ENCODE peak calls at places on chromosome 13, in nine cellular contexts. P, S, W, F, Z, X, I, G and Y are unnamed samples.

GRCh38 chr13:39051157-39051556 is 12.9 kb downstream of the NHLRC3 start:
- DNase-seq in P (no peak), S (no peak), W (no peak), F (no peak), Z (no peak), X (peak), I (no peak), G (peak), Y (no peak)

GRCh38 chr13:37198629-37199028 is 93.2 kb upstream of the CSNK1A1L start:
- DNase-seq in P (no peak), S (no peak), W (no peak), F (no peak), Z (no peak), X (no peak), I (no peak), G (no peak), Y (no peak)

GRCh38 chr13:22592515-22592914 is 588.3 kb upstream of the SGCG start:
- DNase-seq in P (no peak), S (no peak), W (no peak), F (no peak), Z (no peak), X (peak), I (no peak), G (no peak), Y (no peak)

GRCh38 chr13:37365496-37365895 is 233.1 kb downstream of the POSTN start:
- DNase-seq in P (no peak), S (no peak), W (no peak), F (no peak), Z (no peak), X (no peak), I (no peak), G (no peak), Y (no peak)

GRCh38 chr13:76944457-76944856 is 3.9 kb upstream of the ACOD1 start:
- DNase-seq in P (no peak), S (no peak), W (no peak), F (peak), Z (no peak), X (peak), I (no peak), G (peak), Y (no peak)

GRCh38 chr13:38386421-38386820 is 36.8 kb downstream of the UFM1 start:
- DNase-seq in P (no peak), S (no peak), W (no peak), F (no peak), Z (no peak), X (peak), I (no peak), G (peak), Y (no peak)

GRCh38 chr13:93522486-93522885 is 295.9 kb downstream of the GPC6 start:
- DNase-seq in P (no peak), S (no peak), W (no peak), F (no peak), Z (no peak), X (peak), I (no peak), G (peak), Y (no peak)

GRCh38 chr13:105220886-105221285 is 1314.6 kb downstream of the EFNB2 start:
- DNase-seq in P (no peak), S (no peak), W (no peak), F (no peak), Z (no peak), X (no peak), I (no peak), G (peak), Y (no peak)

GRCh38 chr13:43364210-43365041 is 341.0 kb downstream of the DNAJC15 start:
- DNase-seq in P (no peak), S (no peak), W (no peak), F (no peak), Z (no peak), X (peak), I (no peak), G (peak), Y (no peak)

GRCh38 chr13:75384881-75385707 is 96.9 kb downstream of the TBC1D4 start:
- DNase-seq in P (no peak), S (no peak), W (no peak), F (no peak), Z (no peak), X (no peak), I (no peak), G (no peak), Y (no peak)

GRCh38 chr13:41467546-41467945 is 10.2 kb downstream of the RGCC start:
- DNase-seq in P (no peak), S (no peak), W (no peak), F (no peak), Z (no peak), X (no peak), I (no peak), G (no peak), Y (no peak)
- TF ChIP-seq CTCF in P (no peak), S (no peak), W (no peak), F (no peak), Z (no peak), X (no peak), I (no peak), G (no peak), Y (no peak)

GRCh38 chr13:46553886-46554855 is 1.2 kb downstream of the LRCH1 start:
- DNase-seq in P (peak), S (peak), W (peak), F (peak), Z (peak), X (peak), I (peak), G (peak), Y (peak)
- TF ChIP-seq CTCF in P (peak), S (peak), W (no peak), F (peak), Z (peak), X (peak), I (peak), G (peak), Y (no peak)

DNA sequence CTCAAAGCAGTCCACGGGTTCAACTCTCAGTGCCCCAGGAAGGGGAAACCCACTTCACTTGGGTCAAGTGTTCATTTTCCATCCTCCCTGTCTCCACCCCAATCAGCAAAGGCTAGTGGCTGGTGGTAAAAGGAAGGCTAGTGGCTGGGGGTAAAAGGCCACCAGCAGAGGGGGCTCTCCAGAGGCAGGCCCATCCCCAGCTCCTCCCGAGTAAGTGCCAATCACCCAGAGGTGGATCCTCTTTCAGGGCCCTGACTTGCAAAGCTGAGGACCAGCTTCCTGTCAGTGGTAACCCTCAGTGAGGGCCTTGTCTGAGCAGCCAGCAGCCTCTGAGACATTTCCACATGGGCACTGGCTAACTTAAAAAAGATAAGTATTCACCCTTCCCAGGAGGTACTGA is 22.0 kb upstream of the TPT1 start:
- DNase-seq in P (no peak), S (no peak), W (no peak), F (no peak), Z (no peak), X (no peak), I (no peak), G (no peak), Y (no peak)
- TF ChIP-seq CTCF in P (no peak), S (no peak), W (no peak), F (no peak), Z (no peak), X (no peak), I (no peak), G (no peak), Y (no peak)

GRCh38 chr13:30103161-30103858 is 204.0 kb downstream of the KATNAL1 start:
- DNase-seq in P (no peak), S (no peak), W (no peak), F (no peak), Z (no peak), X (no peak), I (no peak), G (no peak), Y (no peak)
- TF ChIP-seq CTCF in P (no peak), S (no peak), W (no peak), F (no peak), Z (no peak), X (no peak), I (no peak), G (no peak), Y (no peak)

GRCh38 chr13:98345103-98345899 is 168.2 kb upstream of the RNF113B start:
- DNase-seq in P (no peak), S (no peak), W (no peak), F (no peak), Z (no peak), X (no peak), I (no peak), G (peak), Y (no peak)
- TF ChIP-seq CTCF in P (no peak), S (peak), W (no peak), F (no peak), Z (no peak), X (no peak), I (no peak), G (peak), Y (no peak)

GRCh38 chr13:40564342-40564997 is 102.0 kb downstream of the FOXO1 start:
- DNase-seq in P (no peak), S (no peak), W (no peak), F (no peak), Z (no peak), X (no peak), I (no peak), G (peak), Y (no peak)
- TF ChIP-seq CTCF in P (no peak), S (peak), W (no peak), F (peak), Z (peak), X (no peak), I (no peak), G (peak), Y (no peak)

DNA sequence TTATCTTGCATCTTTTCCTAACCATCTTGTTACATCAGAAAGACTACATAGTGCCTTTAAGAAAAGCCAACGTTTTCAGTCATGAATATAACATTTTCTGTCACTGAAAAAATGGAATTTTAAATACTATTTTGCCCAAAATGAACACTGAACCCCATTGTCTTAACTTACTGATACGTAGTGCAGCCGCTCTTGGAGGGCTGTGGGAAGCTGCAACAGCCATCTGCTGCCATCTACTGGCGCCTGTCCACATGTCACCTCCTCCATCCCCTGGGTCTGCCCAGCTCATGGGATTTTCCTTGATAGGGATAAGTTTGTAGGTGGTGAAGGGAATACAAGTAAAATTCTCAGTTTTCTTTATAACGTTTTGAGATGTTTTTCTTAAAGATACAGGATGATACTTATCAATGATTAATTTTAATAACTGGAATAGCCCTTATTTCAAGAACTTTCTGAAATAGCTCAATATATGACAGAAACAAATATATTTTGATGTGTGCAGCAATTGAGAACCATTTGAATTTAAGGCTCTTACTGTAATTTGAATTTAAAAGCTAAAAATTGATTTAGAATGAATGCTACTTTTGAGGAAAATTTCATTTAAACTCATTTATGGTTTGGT is 73.7 kb downstream of the GGACT start:
- DNase-seq in P (peak), S (peak), W (peak), F (peak), Z (peak), X (peak), I (peak), G (peak), Y (peak)
- TF ChIP-seq CTCF in P (peak), S (peak), W (peak), F (peak), Z (peak), X (peak), I (peak), G (peak), Y (peak)

DNA sequence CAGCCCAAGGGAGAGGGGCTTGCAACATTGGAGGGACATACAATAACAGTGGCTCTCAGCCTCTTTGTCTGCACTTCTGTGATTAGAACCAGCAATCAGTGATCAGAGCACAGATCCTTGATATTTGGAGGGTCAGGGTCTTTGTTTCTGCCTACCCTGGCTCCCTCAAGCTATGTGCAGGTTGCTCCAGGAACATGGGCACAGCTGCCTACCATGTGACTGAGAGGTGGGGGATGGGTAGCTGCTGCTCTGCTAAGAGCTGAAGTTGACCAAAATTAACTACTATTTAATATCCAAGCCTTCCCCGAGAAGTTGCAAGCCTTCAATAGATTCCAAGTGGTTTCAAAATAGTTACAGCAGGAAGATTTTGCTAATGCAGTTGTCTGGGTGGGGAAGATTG is 202.6 kb downstream of the ZIC5 start:
- DNase-seq in P (no peak), S (no peak), W (no peak), F (no peak), Z (no peak), X (no peak), I (no peak), G (no peak), Y (no peak)
- TF ChIP-seq CTCF in P (no peak), S (no peak), W (no peak), F (no peak), Z (no peak), X (no peak), I (no peak), G (no peak), Y (no peak)

GRCh38 chr13:31955745-31956144 is 75.8 kb upstream of the FRY start:
- DNase-seq in P (no peak), S (no peak), W (no peak), F (no peak), Z (no peak), X (no peak), I (no peak), G (no peak), Y (no peak)

GRCh38 chr13:31962661-31963345 is 68.8 kb upstream of the FRY start:
- DNase-seq in P (no peak), S (no peak), W (no peak), F (no peak), Z (no peak), X (no peak), I (no peak), G (peak), Y (no peak)

GRCh38 chr13:31956944-31957644 is 74.5 kb upstream of the FRY start:
- DNase-seq in P (no peak), S (no peak), W (no peak), F (no peak), Z (no peak), X (no peak), I (no peak), G (no peak), Y (no peak)

GRCh38 chr13:31952641-31953380 is 78.8 kb upstream of the FRY start:
- DNase-seq in P (no peak), S (no peak), W (no peak), F (no peak), Z (no peak), X (no peak), I (no peak), G (no peak), Y (no peak)

DNA sequence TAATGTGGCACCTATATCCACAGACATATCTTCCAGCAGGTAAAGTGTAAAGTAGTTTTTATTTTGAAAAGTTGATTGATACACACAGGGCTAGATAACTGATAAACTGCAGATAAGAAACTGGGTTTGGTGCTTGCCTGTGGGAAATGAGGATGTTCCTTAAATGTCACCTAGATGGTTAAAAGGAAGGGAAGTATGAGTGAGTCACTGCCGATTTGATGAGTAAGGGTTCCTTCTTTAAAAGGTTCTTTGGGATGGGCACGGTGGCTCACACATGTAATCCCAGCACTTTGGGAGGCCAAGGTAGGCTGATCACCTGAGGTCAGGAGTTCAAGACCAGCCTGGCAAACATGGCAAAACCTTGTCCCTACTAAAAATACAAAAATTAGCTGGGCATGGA is 73.8 kb upstream of the FRY start:
- DNase-seq in P (no peak), S (no peak), W (no peak), F (no peak), Z (no peak), X (no peak), I (no peak), G (no peak), Y (no peak)
- TF ChIP-seq CTCF in P (no peak), S (no peak), W (no peak), F (no peak), Z (no peak), X (no peak), I (no peak), G (no peak), Y (no peak)